ENCODE peak calls at places on chromosomes 7 and 10, in five cellular contexts. F is dorsolateral prefrontal cortex; A is AG09319; U is activated CD8-positive, alpha-beta memory T cell treated with anti-CD3 and anti-CD28 coated beads, Interleukin-2, amount 50 U/mL, for 4 hours; P is NCI-H1417. H is an unnamed sample.

GRCh38 chr10:4867520-4868356 is 41.7 kb downstream of the AKR1E2 start:
- DNase-seq in F (no peak), A (no peak), U (no peak), P (no peak), H (no peak)

GRCh38 chr7:25521236-25521635 is 292.9 kb upstream of the NPVF start:
- DNase-seq in F (no peak), A (no peak), U (no peak), P (no peak), H (no peak)

GRCh38 chr7:30702200-30702599 is 19.9 kb upstream of the CRHR2 start:
- DNase-seq in F (no peak), A (no peak), U (no peak), P (no peak), H (no peak)

GRCh38 chr10:70494966-70495365 is 16.4 kb downstream of the PALD1 start:
- DNase-seq in F (no peak), A (no peak), U (no peak), P (no peak), H (no peak)

GRCh38 chr10:51369903-51370302 is 295.6 kb downstream of the PRKG1 start:
- DNase-seq in F (no peak), A (no peak), U (no peak), P (no peak), H (no peak)

GRCh38 chr10:86334515-86335085 is 32.0 kb downstream of the GRID1 start:
- DNase-seq in F (no peak), A (no peak), U (no peak), P (no peak), H (no peak)

GRCh38 chr10:66804911-66805310 is 120.9 kb upstream of the LRRTM3 start:
- DNase-seq in F (no peak), A (no peak), U (no peak), P (no peak), H (no peak)

GRCh38 chr7:22238354-22239311 is 118.3 kb downstream of the RAPGEF5 start:
- DNase-seq in F (no peak), A (peak), U (no peak), P (no peak), H (no peak)

GRCh38 chr7:45001138-45001694 is 1.2 kb downstream of the CCM2 start:
- DNase-seq in F (no peak), A (no peak), U (peak), P (peak), H (no peak)